ENCODE peak calls at places on chromosome 14, in five cellular contexts. Q, U, Y, W and M are unnamed samples.

GRCh38 chr14:51926449-51926848 is 62.9 kb upstream of the RTRAF start:
- DNase-seq in U (no peak), W (no peak), Y (no peak), Q (no peak), M (no peak)

GRCh38 chr14:51978566-51979398 is 10.6 kb upstream of the RTRAF start:
- DNase-seq in Q (peak), W (peak), Y (peak), U (peak), M (peak)

GRCh38 chr14:103401223-103402214 is 16.3 kb downstream of the MARK3 start:
- DNase-seq in W (peak), Y (no peak), U (no peak), Q (peak), M (peak)

GRCh38 chr14:21039585-21040369 is 2.4 kb upstream of the RNASE7 start:
- DNase-seq in U (no peak), W (no peak), Y (no peak), Q (peak), M (peak)

GRCh38 chr14:60248697-60249314 is at the start of gene PPM1A:
- DNase-seq in W (peak), U (peak), Q (peak), Y (peak), M (peak)

GRCh38 chr14:40164083-40164482 is 731.9 kb upstream of the FBXO33 start:
- DNase-seq in Q (peak), Y (no peak), U (no peak), W (no peak), M (no peak)

GRCh38 chr14:41799817-41800216 is 193.1 kb downstream of the LRFN5 start:
- DNase-seq in Y (no peak), W (no peak), Q (no peak), U (no peak), M (no peak)

GRCh38 chr14:66398437-66398836 is 87.7 kb upstream of the CCDC196 start:
- DNase-seq in W (no peak), U (no peak), Q (no peak), Y (no peak), M (no peak)

GRCh38 chr14:68468437-68469207 is 324.2 kb downstream of the ZFP36L1 start:
- DNase-seq in Y (peak), W (no peak), U (no peak), Q (peak), M (peak)

GRCh38 chr14:33904609-33905008 is 46.3 kb downstream of the EGLN3 start:
- DNase-seq in W (no peak), U (no peak), Q (no peak), Y (no peak), M (no peak)

GRCh38 chr14:33911046-33911445 is 39.8 kb downstream of the EGLN3 start:
- DNase-seq in W (no peak), Y (no peak), Q (no peak), U (no peak), M (no peak)

GRCh38 chr14:33909380-33910084 is 41.3 kb downstream of the EGLN3 start:
- DNase-seq in Q (no peak), W (no peak), U (no peak), Y (no peak), M (no peak)

GRCh38 chr14:33906968-33907367 is 43.9 kb downstream of the EGLN3 start:
- DNase-seq in U (no peak), Q (no peak), W (no peak), Y (no peak), M (no peak)

GRCh38 chr14:33908540-33909223 is 42.2 kb downstream of the EGLN3 start:
- DNase-seq in Y (no peak), U (no peak), Q (no peak), W (no peak), M (no peak)
- TF ChIP-seq CTCF in Y (no peak), U (no peak), Q (no peak), W (peak), M (no peak)

GRCh38 chr14:36823651-36824050 is 162.0 kb downstream of the PAX9 start:
- DNase-seq in Q (no peak), Y (no peak), W (no peak), U (no peak), M (no peak)

GRCh38 chr14:36820901-36821300 is 159.2 kb downstream of the PAX9 start:
- DNase-seq in Q (no peak), W (no peak), Y (no peak), U (no peak), M (peak)

GRCh38 chr14:36824854-36825253 is 163.2 kb downstream of the PAX9 start:
- DNase-seq in W (no peak), Y (no peak), U (no peak), Q (no peak), M (no peak)

GRCh38 chr14:36820111-36820709 is 158.6 kb downstream of the PAX9 start:
- DNase-seq in U (no peak), Q (peak), Y (no peak), W (no peak), M (peak)

DNA sequence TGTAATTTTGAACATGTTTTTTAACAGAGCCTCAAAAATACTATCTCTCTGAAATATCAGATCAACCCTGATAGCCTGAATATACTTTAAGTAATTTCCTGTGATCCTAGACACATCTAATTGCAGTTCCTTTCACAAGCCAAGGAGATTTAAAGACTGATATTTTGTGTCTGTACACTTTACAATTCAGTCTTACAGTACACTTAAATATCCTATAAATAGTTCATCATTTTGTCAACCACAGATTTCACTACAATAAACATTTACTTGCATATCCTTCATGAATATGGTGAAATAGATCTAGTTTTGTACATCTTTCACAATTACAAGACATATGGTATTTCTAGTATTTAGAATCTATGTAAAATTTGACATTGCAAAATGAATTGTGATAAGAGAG is 161.0 kb downstream of the PAX9 start:
- DNase-seq in Y (no peak), Q (no peak), U (no peak), W (no peak), M (no peak)
- TF ChIP-seq CTCF in Y (no peak), Q (no peak), U (no peak), W (no peak), M (no peak)

GRCh38 chr14:104518659-104519350 is 60.8 kb upstream of the C14orf180 start:
- DNase-seq in Q (no peak), Y (no peak), W (no peak), U (no peak), M (no peak)

GRCh38 chr14:104521816-104522745 is 57.5 kb upstream of the C14orf180 start:
- DNase-seq in W (no peak), U (no peak), Q (no peak), Y (no peak), M (no peak)

GRCh38 chr14:104519721-104520120 is 59.8 kb upstream of the C14orf180 start:
- DNase-seq in Q (no peak), U (no peak), Y (no peak), W (no peak), M (no peak)

GRCh38 chr14:104522926-104523545 is 56.5 kb upstream of the C14orf180 start:
- DNase-seq in W (no peak), Y (no peak), Q (no peak), U (no peak), M (no peak)

GRCh38 chr14:104520620-104521410 is 58.7 kb upstream of the C14orf180 start:
- DNase-seq in Q (no peak), W (no peak), Y (no peak), U (no peak), M (no peak)
- TF ChIP-seq CTCF in Q (no peak), W (no peak), Y (no peak), U (no peak), M (no peak)

DNA sequence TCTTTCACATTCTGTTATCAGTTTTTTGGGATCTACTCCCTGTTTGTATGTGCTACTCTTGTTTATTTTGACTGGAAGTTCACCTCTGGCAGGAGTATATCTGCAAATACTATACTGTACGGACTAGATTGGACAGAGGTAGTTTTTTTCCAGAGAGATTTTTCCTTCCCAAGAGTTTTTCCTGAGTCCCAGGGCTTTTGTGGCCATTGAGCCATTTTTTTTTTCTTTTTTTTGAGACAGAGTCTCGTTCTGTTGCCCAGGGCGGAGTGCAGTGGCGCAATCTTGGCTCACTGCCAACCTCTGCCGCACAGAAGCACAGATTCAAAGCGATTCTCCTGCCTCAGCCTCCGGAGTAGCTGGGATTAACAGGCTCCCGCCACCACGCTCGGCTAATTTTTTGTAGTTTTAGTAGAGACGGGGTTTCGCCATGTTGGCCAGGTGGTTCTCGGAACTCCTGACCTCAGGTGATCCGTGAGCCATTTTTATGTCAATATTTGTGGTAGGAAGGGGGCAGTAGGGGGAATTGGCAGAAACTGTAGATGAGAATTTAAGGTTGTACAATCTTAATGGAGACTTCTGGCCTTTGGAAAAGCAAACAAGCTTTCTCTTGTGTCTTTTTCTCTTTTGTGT is 19.4 kb downstream of the KTN1 start:
- DNase-seq in U (no peak), Q (peak), Y (no peak), W (no peak), M (peak)
- TF ChIP-seq CTCF in U (no peak), Q (no peak), Y (no peak), W (no peak), M (no peak)

GRCh38 chr14:33364536-33364935 is 425.9 kb downstream of the NPAS3 start:
- DNase-seq in U (no peak), W (no peak), Q (no peak), Y (no peak), M (no peak)

GRCh38 chr14:33369041-33369440 is 430.4 kb downstream of the NPAS3 start:
- DNase-seq in Y (no peak), W (no peak), Q (no peak), U (no peak), M (no peak)

GRCh38 chr14:33375781-33376180 is 437.1 kb downstream of the NPAS3 start:
- DNase-seq in W (no peak), U (no peak), Y (no peak), Q (no peak), M (no peak)

DNA sequence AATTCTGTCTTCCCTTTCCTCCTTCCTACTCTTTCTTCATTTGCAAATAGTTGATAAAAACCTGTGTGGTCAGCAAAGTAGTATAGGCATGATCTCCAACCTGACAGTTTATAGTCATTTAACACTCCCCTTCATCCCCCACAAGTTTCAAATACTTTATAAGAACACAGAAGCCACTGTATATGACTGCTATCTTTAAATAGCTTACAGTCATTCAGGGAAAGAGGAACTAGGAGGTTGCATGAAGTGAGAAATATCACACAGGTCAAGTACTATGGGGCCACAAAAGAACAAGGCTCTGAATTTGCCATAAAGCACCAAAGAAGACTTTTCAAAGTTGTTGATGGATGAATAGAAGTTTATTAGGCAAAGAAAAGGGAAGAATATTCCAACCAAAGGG is 431.3 kb downstream of the NPAS3 start:
- DNase-seq in U (no peak), Y (no peak), W (no peak), Q (no peak), M (no peak)
- TF ChIP-seq CTCF in U (no peak), Y (no peak), W (no peak), Q (no peak), M (no peak)